ENCODE peak calls at places on chromosome 9, in five cellular contexts. N, D, P, F and Z are unnamed samples.

GRCh38 chr9:35650341-35651158 is at the start of gene SIT1:
- DNase-seq in N (no peak), D (no peak), P (no peak), F (peak), Z (no peak)

GRCh38 chr9:12794024-12794799 is 19.4 kb downstream of the LURAP1L start:
- DNase-seq in N (no peak), D (no peak), P (no peak), F (no peak), Z (no peak)

GRCh38 chr9:84736076-84736475 is 66.5 kb downstream of the NTRK2 start:
- DNase-seq in N (no peak), D (peak), P (no peak), F (no peak), Z (no peak)

GRCh38 chr9:76571288-76572204 is 112.6 kb downstream of the GCNT1 start:
- DNase-seq in N (peak), D (peak), P (peak), F (no peak), Z (no peak)

GRCh38 chr9:112046181-112046580 is 128.9 kb downstream of the SUSD1 start:
- DNase-seq in N (no peak), D (peak), P (peak), F (no peak), Z (no peak)

GRCh38 chr9:69768716-69769115 is 8.9 kb upstream of the PTAR1 start:
- DNase-seq in N (peak), D (peak), P (no peak), F (no peak), Z (no peak)

GRCh38 chr9:90942555-90942954 is 140.9 kb downstream of the SYK start:
- DNase-seq in N (no peak), D (no peak), P (peak), F (no peak), Z (no peak)

GRCh38 chr9:89225587-89225986 is 47.0 kb upstream of the SHC3 start:
- DNase-seq in N (no peak), D (no peak), P (peak), F (no peak), Z (no peak)

GRCh38 chr9:4796988-4797956 is 4.5 kb downstream of the RCL1 start:
- DNase-seq in N (peak), D (peak), P (peak), F (no peak), Z (peak)

GRCh38 chr9:101176384-101176783 is 147.9 kb downstream of the PLPPR1 start:
- DNase-seq in N (no peak), D (no peak), P (no peak), F (peak), Z (no peak)

GRCh38 chr9:115845648-115846312 is 307.8 kb upstream of the PAPPA start:
- DNase-seq in N (peak), D (peak), P (peak), F (no peak), Z (no peak)